ENCODE peak calls at places on chromosomes 16 and 17, in four cellular contexts. X is GM12878, V is HCT116, A is SK-N-SH. G is an unnamed sample.

GRCh38 chr17:61583242-61583641 is 7.8 kb downstream of the NACA2 start:
- DNase-seq in X (no peak), V (peak), A (peak), G (peak)

GRCh38 chr16:65994305-65994704 is 372.2 kb upstream of the CDH5 start:
- DNase-seq in X (no peak), V (no peak), A (no peak), G (no peak)

GRCh38 chr17:80586464-80587228 is 42.0 kb downstream of the RPTOR start:
- DNase-seq in X (no peak), V (no peak), A (peak), G (no peak)

GRCh38 chr17:82240506-82241182 is 11.8 kb downstream of the SLC16A3 start:
- DNase-seq in X (no peak), V (no peak), A (no peak), G (no peak)

GRCh38 chr16:56408379-56409098 is 16.8 kb downstream of the AMFR start:
- DNase-seq in X (no peak), V (no peak), A (no peak), G (no peak)

GRCh38 chr16:13426736-13427135 is 493.2 kb upstream of the ERCC4 start:
- DNase-seq in X (no peak), V (no peak), A (no peak), G (no peak)

GRCh38 chr17:37614391-37614790 is 5.2 kb upstream of the SYNRG start:
- DNase-seq in X (no peak), V (no peak), A (no peak), G (no peak)

GRCh38 chr16:51048544-51048943 is 102.5 kb downstream of the SALL1 start:
- DNase-seq in X (no peak), V (no peak), A (no peak), G (no peak)

GRCh38 chr16:78478267-78478821 is 378.9 kb downstream of the WWOX start:
- DNase-seq in X (no peak), V (no peak), A (peak), G (no peak)

GRCh38 chr17:59451706-59452105 is 113.7 kb upstream of the DHX40 start:
- DNase-seq in X (no peak), V (no peak), A (no peak), G (no peak)

GRCh38 chr17:16932611-16933010 is 39.3 kb downstream of the TNFRSF13B start:
- DNase-seq in X (no peak), V (no peak), A (no peak), G (no peak)

GRCh38 chr16:59252317-59252716 is 518.2 kb upstream of the GOT2 start:
- DNase-seq in X (no peak), V (no peak), A (no peak), G (no peak)

GRCh38 chr17:73644145-73645049 is at the start of gene SDK2:
- DNase-seq in X (no peak), V (no peak), A (peak), G (peak)

GRCh38 chr17:81184596-81184995 is 18.6 kb upstream of the AATK start:
- DNase-seq in X (no peak), V (no peak), A (peak), G (no peak)

GRCh38 chr17:56891751-56892150 is 22.1 kb downstream of the TRIM25 start:
- DNase-seq in X (no peak), V (no peak), A (peak), G (no peak)

GRCh38 chr17:43661699-43662431 is at the start of gene MEOX1:
- DNase-seq in X (peak), V (no peak), A (no peak), G (no peak)

GRCh38 chr16:2716101-2716885 is 3.7 kb downstream of the PRSS27 start:
- DNase-seq in X (no peak), V (no peak), A (no peak), G (peak)

GRCh38 chr17:41223821-41224220 is 2.6 kb upstream of the KRTAP9-2 start:
- DNase-seq in X (no peak), V (no peak), A (no peak), G (no peak)

GRCh38 chr17:39754958-39755549 is 17.3 kb downstream of the GRB7 start:
- DNase-seq in X (no peak), V (no peak), A (no peak), G (no peak)

GRCh38 chr17:54544239-54544638 is 356.4 kb upstream of the TOM1L1 start:
- DNase-seq in X (no peak), V (no peak), A (peak), G (no peak)

GRCh38 chr17:2050246-2050866 is 4.5 kb upstream of the HIC1 start:
- DNase-seq in X (no peak), V (peak), A (peak), G (peak)

GRCh38 chr17:60888812-60889709 is 211.4 kb downstream of the BCAS3 start:
- DNase-seq in X (no peak), V (no peak), A (no peak), G (no peak)

GRCh38 chr17:51032850-51033249 is 87.8 kb downstream of the SPAG9 start:
- DNase-seq in X (no peak), V (no peak), A (no peak), G (no peak)

GRCh38 chr16:22660441-22661160 is 149.9 kb downstream of the NPIPB5 start:
- DNase-seq in X (no peak), V (no peak), A (no peak), G (no peak)

GRCh38 chr17:78652024-78652423 is 74.8 kb upstream of the DNAH17 start:
- DNase-seq in X (no peak), V (no peak), A (no peak), G (no peak)

GRCh38 chr17:78652913-78653312 is 75.7 kb upstream of the DNAH17 start:
- DNase-seq in X (no peak), V (no peak), A (no peak), G (no peak)

GRCh38 chr17:78653382-78653781 is 76.2 kb upstream of the DNAH17 start:
- DNase-seq in X (no peak), V (no peak), A (peak), G (peak)

GRCh38 chr17:78650093-78650715 is 73.0 kb upstream of the DNAH17 start:
- DNase-seq in X (no peak), V (no peak), A (peak), G (peak)

DNA sequence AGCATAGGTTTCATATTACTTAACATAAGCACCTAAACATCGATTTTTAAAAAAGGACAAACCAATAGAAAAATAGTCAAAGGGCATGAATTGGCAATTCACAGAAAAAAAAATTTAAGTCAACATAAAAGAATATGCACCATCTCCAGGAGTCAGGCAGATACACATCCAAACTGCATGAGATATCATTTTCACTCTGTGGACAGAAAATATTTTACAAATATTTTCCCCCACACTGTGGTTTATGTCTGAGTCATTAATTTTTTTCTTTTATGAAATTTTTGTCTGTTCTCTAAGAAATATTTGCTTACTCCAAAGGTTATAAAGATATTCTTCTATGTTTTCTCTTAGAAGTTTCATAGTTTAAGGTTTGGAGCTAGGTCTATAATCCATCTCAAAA is 74.4 kb upstream of the DNAH17 start:
- DNase-seq in X (no peak), V (no peak), A (no peak), G (no peak)
- TF ChIP-seq JUND in X (no peak), V (no peak), A (no peak), G (no peak)

DNA sequence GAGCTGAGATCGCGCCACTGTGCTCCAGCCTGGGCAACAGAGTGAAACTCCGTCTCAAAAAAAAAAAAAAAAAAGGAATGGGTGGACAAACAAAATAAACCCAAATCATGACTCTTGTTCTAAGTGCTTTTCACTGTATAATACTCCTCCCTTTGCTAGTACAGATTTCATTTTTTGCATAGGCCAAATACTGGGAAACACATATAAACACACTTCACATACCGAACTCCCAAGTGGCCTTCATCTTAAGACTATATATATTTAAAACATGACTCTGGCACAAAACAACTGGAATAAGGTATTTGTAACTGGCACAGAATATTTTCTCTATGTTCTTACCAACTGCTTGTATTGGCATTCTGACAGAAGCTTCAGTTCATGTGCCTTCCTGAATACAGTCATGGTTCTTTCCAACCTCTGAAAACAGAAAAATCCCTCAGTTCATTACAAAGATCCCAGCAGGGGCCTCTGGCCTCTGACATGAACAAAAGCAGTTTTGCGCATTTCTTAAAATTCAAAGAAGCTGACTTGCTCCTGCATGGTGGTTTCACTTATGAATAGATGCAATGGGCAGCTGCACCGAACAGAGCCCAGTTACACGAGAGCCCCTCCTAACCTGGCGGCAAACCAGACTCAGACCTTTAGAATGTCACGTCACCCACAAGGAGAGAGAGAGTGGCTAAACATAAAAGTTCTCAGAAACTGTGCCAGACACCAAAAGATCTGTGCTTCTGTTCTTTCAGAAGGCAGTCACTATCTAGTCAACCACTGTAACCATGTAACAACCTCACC is 19.1 kb upstream of the COPRS start:
- DNase-seq in X (no peak), V (no peak), A (no peak), G (no peak)
- TF ChIP-seq JUND in X (no peak), V (no peak), A (no peak), G (no peak)

DNA sequence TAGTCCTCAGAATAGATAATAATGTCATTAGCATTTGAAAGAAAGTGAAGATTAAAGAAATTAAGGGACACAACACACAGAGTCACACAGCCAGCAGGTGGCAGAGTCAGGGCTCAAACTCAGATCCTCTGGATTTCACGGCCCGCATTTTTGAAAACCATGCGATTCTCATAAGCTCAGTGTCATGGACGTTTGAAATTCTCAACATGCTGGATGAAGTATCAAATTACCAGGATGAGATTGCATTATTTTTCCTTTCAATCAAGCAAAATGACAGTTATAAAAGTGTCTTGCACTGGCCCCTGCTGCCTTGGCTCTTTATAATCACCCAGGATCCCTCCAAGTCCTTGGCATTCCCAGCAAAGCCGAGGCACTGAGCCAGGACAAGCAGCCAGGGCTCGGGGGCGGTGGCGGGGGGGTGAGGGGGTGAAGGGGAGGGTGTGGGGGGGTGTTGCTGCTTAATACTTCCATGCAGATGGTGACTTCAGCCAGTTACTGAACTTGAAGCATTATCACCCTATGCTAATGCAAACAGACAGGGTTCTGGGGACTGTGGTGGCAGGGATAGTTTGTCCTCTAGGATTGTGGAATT is 6.6 kb upstream of the BMERB1 start:
- DNase-seq in X (no peak), V (peak), A (peak), G (peak)
- TF ChIP-seq JUND in X (no peak), V (no peak), A (no peak), G (no peak)

GRCh38 chr16:83992624-83993023 is 24.6 kb downstream of the NECAB2 start:
- DNase-seq in X (no peak), V (no peak), A (no peak), G (no peak)

GRCh38 chr16:83996481-83997252 is 28.6 kb downstream of the NECAB2 start:
- DNase-seq in X (no peak), V (no peak), A (no peak), G (no peak)

GRCh38 chr16:83994087-83994486 is 26.0 kb downstream of the NECAB2 start:
- DNase-seq in X (no peak), V (peak), A (no peak), G (no peak)

GRCh38 chr16:83995756-83996155 is 27.7 kb downstream of the NECAB2 start:
- DNase-seq in X (no peak), V (peak), A (no peak), G (no peak)

DNA sequence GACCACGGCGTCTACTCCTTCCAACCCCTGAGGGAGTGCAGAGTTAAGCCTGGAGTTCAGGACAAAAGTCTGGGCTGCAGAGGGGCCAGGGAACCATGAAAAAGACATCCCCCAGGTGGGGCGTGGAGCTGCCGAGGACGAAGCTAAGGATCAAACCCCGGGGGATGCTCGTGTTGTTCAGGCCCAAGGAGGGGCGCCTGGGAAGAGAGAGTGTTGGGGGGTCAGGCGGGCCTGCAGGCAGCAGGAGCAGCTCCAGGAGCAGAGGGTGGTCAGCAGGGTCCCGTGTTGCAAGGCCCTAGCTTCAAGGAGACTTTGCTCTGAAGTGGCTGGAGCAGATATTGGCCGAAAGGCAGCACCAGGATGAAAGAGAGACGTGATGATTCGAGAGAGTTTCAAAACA is 26.7 kb downstream of the NECAB2 start:
- DNase-seq in X (no peak), V (no peak), A (no peak), G (no peak)
- TF ChIP-seq JUND in X (no peak), V (no peak), A (no peak), G (no peak)

DNA sequence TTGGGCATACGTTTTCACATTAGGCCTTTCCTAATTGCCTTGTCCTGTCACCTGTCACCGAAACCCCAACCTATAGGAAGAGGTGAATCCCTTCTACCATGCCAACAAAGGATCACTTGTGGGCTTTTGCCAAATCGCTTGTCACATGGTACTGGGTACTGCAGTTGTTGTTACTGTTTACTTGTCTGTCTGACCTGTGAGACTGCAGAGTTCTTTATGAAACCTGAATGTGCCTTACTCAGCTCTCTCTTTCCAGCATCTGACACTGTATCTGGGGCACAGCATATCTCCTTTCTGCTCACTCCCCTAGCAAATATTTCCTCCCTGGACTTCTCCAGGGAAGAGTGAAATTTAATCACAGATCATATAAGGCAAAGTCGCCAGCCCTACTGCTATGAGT is 1272.4 kb downstream of the CDH8 start:
- DNase-seq in X (no peak), V (no peak), A (no peak), G (no peak)
- TF ChIP-seq JUND in X (no peak), V (no peak), A (no peak), G (no peak)

DNA sequence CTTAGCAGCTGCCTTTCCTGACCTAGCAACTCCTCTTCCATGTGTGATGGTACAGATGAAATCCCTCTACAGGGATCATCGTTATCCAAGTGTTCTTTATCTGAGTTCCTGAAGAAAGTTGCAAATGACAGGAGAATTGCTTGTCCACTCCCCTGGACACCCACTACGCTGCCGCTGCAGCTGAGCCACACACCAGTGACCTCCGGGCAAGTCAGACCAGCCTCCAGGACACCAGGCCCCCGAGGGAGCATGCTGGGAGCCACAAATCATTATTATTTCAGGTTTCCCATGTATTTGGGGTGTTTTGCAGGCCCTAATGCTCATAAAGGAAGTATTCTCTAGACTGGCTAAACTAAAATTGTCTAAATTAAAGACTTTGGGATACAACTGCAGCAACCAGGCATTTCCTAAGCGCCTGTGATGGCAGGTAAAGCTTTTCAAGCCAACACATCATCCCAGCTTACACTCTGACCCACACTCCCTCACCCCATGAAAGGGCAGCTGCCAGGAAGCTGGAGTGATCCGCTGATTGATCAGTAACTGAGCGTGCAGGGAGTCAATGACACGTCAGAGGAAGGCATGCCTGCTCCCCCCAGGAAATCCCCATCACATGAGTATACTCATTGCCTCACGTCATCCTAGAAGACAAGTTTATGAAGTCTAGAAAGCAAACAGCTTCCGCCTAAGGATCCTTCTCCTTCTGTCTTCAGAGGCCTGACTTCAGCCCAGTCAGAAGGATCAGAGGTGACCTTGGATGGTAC is 14.4 kb downstream of the FA2H start:
- DNase-seq in X (no peak), V (no peak), A (no peak), G (no peak)
- TF ChIP-seq JUND in X (no peak), V (no peak), A (no peak), G (no peak)

G was measured in T47D.